ENCODE peak calls at places on chromosomes 2 and 18, in five cellular contexts. Z, U, Q, J and B are unnamed samples.

GRCh38 chr18:63109789-63110188 is 209.8 kb downstream of the BCL2 start:
- DNase-seq in Z (no peak), Q (no peak), J (no peak), U (no peak), B (no peak)

GRCh38 chr2:67729474-67729873 is 332.3 kb downstream of the ETAA1 start:
- DNase-seq in Z (no peak), J (no peak), U (no peak), Q (no peak), B (no peak)

GRCh38 chr2:234478121-234478858 is 18.6 kb downstream of the ARL4C start:
- DNase-seq in Z (no peak), U (no peak), Q (peak), J (peak), B (no peak)

GRCh38 chr2:27078267-27079194 is at the start of gene EMILIN1:
- DNase-seq in Q (peak), Z (peak), J (no peak), U (no peak), B (peak)

GRCh38 chr2:229071292-229071976 is 199.7 kb downstream of the PID1 start:
- DNase-seq in Z (peak), Q (peak), J (no peak), U (no peak), B (no peak)

GRCh38 chr2:160906878-160907277 is 253.3 kb upstream of the TANK start:
- DNase-seq in Q (no peak), U (no peak), J (no peak), Z (no peak), B (no peak)

GRCh38 chr2:32632089-32632488 is 4.2 kb downstream of the TTC27 start:
- DNase-seq in U (no peak), Q (peak), Z (peak), J (peak), B (no peak)

GRCh38 chr18:6327895-6328623 is 86.7 kb downstream of the L3MBTL4 start:
- DNase-seq in Q (no peak), U (no peak), J (no peak), Z (no peak), B (no peak)

GRCh38 chr2:71789556-71790219 is 336.3 kb downstream of the DYSF start:
- DNase-seq in U (peak), Z (peak), Q (peak), J (no peak), B (no peak)

GRCh38 chr2:101828267-101829017 is 130.9 kb downstream of the MAP4K4 start:
- DNase-seq in Q (peak), J (no peak), U (no peak), Z (peak), B (no peak)

GRCh38 chr2:156320491-156320896 is 12.0 kb downstream of the NR4A2 start:
- DNase-seq in J (peak), Z (peak), Q (peak), U (peak), B (no peak)

GRCh38 chr2:172207916-172208315 is 105.2 kb upstream of the DLX2 start:
- DNase-seq in Q (no peak), J (no peak), Z (no peak), U (no peak), B (no peak)

GRCh38 chr18:23131693-23132319 is 3.5 kb upstream of the CABLES1 start:
- DNase-seq in Q (peak), J (peak), U (peak), Z (peak), B (peak)

GRCh38 chr2:949894-950626 is 589 bp upstream of the SNTG2 start:
- DNase-seq in U (peak), Q (no peak), J (no peak), Z (no peak), B (no peak)

GRCh38 chr2:111903930-111904439 is 5.6 kb downstream of the MERTK start:
- DNase-seq in Q (no peak), U (no peak), J (no peak), Z (no peak), B (no peak)

GRCh38 chr18:61943175-61943964 is 50.6 kb upstream of the RNF152 start:
- DNase-seq in U (no peak), J (no peak), Q (no peak), Z (no peak), B (no peak)

GRCh38 chr2:179592167-179592936 is 269.1 kb downstream of the ZNF385B start:
- DNase-seq in Q (peak), U (no peak), J (no peak), Z (no peak), B (no peak)

GRCh38 chr2:234291765-234292204 is 205.1 kb downstream of the ARL4C start:
- DNase-seq in Z (peak), J (no peak), Q (peak), U (no peak), B (no peak)

GRCh38 chr2:10079192-10079930 is 850 bp downstream of the CYS1 start:
- DNase-seq in U (peak), Z (peak), J (peak), Q (peak), B (no peak)

GRCh38 chr18:26655614-26656400 is 107.5 kb upstream of the KCTD1 start:
- DNase-seq in Z (peak), Q (peak), J (peak), U (peak), B (peak)

GRCh38 chr2:98367721-98368120 is 21.5 kb downstream of the CNGA3 start:
- DNase-seq in Z (no peak), J (peak), Q (no peak), U (no peak), B (no peak)

DNA sequence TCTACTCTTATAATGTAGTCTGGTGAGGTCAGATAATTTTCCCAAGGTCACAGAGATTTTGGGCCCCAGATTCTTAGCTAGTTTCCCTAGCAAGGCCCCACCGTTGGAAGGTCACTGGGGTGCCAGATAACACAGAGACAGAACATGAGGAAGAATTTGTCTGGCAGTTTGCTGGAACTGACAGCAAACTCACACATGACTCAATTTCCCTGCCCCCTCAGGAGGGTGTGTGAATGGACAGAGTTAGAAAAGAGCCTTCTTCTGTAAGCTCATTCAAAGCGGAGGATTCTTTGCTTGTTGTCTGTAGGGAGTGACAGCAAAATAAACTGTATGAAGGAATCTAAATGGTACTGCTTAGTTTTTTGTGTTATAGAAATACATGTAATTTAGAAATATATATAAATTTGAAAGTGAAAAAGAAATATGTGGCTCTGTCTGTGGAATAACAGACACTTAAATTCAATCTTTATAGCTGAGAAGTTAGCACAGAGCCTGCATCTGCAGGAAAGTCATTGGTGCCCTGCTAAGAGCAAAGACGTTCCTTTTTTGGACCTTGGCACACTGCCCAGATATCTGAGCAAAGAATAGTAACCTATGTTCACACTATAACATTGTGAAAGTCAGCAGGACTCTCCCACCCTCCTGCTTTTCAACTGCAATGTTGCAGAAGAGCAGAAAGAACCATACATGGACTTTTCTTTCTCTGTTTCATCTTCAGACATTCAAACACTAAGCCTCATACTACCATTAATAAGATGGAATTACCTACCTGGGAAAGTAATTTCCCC is 2.1 kb downstream of the MDH1 start:
- DNase-seq in Z (no peak), U (no peak), J (no peak), Q (no peak), B (no peak)
- H3K4me3 ChIP-seq in Z (no peak), U (no peak), J (no peak), Q (no peak), B (no peak)

DNA sequence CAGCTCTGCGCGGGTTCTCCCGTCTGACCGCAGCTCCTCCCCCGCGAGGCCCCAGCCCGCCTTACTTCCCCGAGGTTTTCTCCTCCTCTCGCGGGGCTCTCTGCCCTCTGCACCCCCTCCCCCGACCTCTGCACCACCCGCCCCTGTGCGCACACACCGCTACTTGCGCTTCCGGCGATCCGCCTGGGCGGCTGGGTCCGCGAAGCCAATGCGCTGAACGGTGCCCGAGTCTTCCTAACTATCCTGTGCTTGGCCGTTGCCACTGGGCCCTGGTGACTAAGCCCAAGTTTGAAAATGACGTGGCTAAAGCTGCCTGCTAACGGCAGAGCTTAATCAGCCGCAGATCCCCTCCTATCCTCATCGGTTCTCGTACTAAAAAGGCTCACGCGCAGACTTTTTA is 6.2 kb downstream of the ONECUT2 start:
- DNase-seq in Q (no peak), J (peak), Z (no peak), U (no peak), B (no peak)
- H3K4me3 ChIP-seq in Q (no peak), J (no peak), Z (no peak), U (no peak), B (no peak)

GRCh38 chr2:152693033-152693432 is 24.2 kb downstream of the PRPF40A start:
- DNase-seq in Z (no peak), J (no peak), U (no peak), Q (no peak), B (no peak)

GRCh38 chr2:152695763-152696162 is 21.5 kb downstream of the PRPF40A start:
- DNase-seq in Z (no peak), Q (no peak), U (no peak), J (no peak), B (no peak)

GRCh38 chr2:152696476-152696875 is 20.8 kb downstream of the PRPF40A start:
- DNase-seq in U (no peak), J (no peak), Z (no peak), Q (no peak), B (no peak)

DNA sequence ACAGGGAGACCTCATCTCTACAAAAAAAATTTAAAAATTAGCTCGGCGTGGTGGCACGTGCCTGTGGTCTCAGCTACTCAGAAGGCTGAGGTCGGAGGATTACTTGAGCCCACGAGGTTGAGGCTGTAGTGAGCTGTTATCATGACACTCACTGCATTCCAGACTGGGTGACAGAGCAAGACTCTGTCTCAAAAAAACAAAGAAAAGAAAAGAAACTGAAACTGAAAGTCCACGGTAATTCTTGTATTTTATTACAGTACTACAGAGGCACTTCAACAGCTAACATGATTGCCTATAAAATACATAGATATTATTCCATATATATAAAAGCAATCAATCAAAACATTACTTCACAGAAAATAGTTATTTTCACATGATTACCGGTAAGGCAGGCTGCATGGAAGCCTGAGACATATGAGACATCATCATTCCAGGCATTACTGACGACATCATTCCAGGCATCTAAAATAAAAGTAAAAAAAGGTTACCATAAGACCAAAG is 23.1 kb downstream of the PRPF40A start:
- DNase-seq in J (peak), Z (peak), Q (peak), U (no peak), B (no peak)
- H3K4me3 ChIP-seq in J (no peak), Z (peak), Q (peak), U (no peak), B (peak)

GRCh38 chr2:128214866-128215460 is 103.7 kb downstream of the HS6ST1 start:
- DNase-seq in J (no peak), U (no peak), Z (no peak), Q (no peak), B (no peak)
- H3K4me3 ChIP-seq in J (no peak), U (no peak), Z (no peak), Q (no peak), B (no peak)

GRCh38 chr2:222424281-222424728 is at the start of gene SGPP2:
- DNase-seq in Z (no peak), J (peak), U (no peak), Q (no peak), B (no peak)
- H3K4me3 ChIP-seq in Z (peak), J (peak), U (peak), Q (no peak), B (peak)

GRCh38 chr2:233062946-233063268 is 2.8 kb downstream of the INPP5D start:
- DNase-seq in Q (no peak), J (no peak), U (no peak), Z (no peak), B (no peak)
- H3K4me3 ChIP-seq in Q (no peak), J (no peak), U (no peak), Z (no peak), B (no peak)

DNA sequence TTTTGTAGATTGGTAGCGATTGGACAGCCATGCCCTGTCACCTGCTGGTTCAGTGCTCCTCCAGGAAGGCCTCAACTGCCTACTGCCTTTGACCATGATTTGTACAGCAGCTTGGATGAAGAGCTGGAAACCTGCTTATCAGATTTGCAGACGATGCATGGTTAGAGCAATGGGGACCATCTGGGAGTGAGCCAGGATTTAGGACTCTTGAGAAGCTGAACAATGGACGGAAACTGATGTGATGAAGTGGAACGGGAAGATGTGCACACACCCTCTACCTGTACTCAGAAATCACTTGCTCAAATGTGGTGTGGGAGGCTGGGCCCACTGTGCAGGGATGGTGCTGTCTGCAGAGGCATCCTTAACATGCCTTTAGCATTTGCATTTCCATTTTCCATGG is 57.2 kb downstream of the NCK2 start:
- DNase-seq in Z (no peak), Q (no peak), J (no peak), U (peak), B (no peak)
- H3K4me3 ChIP-seq in Z (no peak), Q (no peak), J (no peak), U (no peak), B (no peak)

GRCh38 chr2:218186355-218186766 is 19.6 kb upstream of the CXCR1 start:
- DNase-seq in Q (peak), J (peak), Z (peak), U (peak), B (no peak)
- H3K4me3 ChIP-seq in Q (no peak), J (no peak), Z (no peak), U (no peak), B (no peak)

DNA sequence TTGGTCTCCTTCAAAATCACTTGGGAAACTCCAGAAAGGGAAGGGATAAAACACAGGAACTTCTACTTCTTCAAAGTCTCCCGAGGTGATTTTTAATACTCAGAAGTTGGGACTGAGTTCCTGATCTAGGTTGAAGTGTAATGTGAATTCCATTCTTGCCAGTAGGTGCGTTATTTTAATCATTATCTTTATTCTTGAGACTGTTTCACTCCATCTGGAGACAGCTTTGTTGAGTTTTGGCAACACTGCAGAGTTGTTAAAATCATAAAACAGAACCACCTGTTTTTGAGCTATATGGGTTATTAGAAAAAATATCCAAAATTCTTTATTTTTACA is 22.0 kb downstream of the ATP8B1 start:
- DNase-seq in U (no peak), J (no peak), Z (no peak), Q (no peak), B (no peak)
- H3K4me3 ChIP-seq in U (no peak), J (no peak), Z (peak), Q (no peak), B (peak)